ENCODE peak calls at places on chromosomes 7 and 10, in eight cellular contexts. H, I, F, N, G, U, Z and P are unnamed samples.

GRCh38 chr10:131799429-131799828 is 101.4 kb upstream of the PPP2R2D start:
- DNase-seq in H (no peak), I (no peak), F (no peak), N (no peak), G (no peak), U (no peak), Z (no peak), P (no peak)

GRCh38 chr7:113086431-113086888 is at the start of gene GPR85:
- DNase-seq in H (peak), I (peak), F (peak), N (peak), G (peak), U (peak), Z (peak), P (no peak)

GRCh38 chr10:123530166-123530870 is 135.8 kb upstream of the GPR26 start:
- DNase-seq in H (no peak), I (no peak), F (no peak), N (no peak), G (no peak), U (no peak), Z (no peak), P (no peak)

GRCh38 chr10:53111529-53111928 is 338.9 kb upstream of the MBL2 start:
- DNase-seq in H (no peak), I (no peak), F (no peak), N (no peak), G (no peak), U (no peak), Z (no peak), P (no peak)

GRCh38 chr10:5078781-5079180 is 15.4 kb upstream of the AKR1C3 start:
- DNase-seq in H (no peak), I (no peak), F (no peak), N (peak), G (no peak), U (no peak), Z (peak), P (no peak)

GRCh38 chr7:91287685-91288084 is 23.5 kb downstream of the FZD1 start:
- DNase-seq in H (peak), I (no peak), F (peak), N (peak), G (no peak), U (no peak), Z (peak), P (peak)

GRCh38 chr10:69749180-69750010 is 52.3 kb upstream of the COL13A1 start:
- DNase-seq in H (no peak), I (no peak), F (peak), N (peak), G (no peak), U (no peak), Z (no peak), P (no peak)

GRCh38 chr7:80153446-80153845 is 18.8 kb downstream of the GNAI1 start:
- DNase-seq in H (no peak), I (no peak), F (peak), N (peak), G (no peak), U (no peak), Z (no peak), P (no peak)

GRCh38 chr7:143514995-143515735 is 37.5 kb downstream of the TAS2R41 start:
- DNase-seq in H (no peak), I (no peak), F (no peak), N (no peak), G (no peak), U (no peak), Z (no peak), P (no peak)

GRCh38 chr7:131203291-131203976 is 124.2 kb upstream of the MKLN1 start:
- DNase-seq in H (no peak), I (no peak), F (no peak), N (no peak), G (no peak), U (no peak), Z (no peak), P (no peak)
- H3K27ac ChIP-seq in H (no peak), I (no peak), F (no peak), N (no peak), G (peak), U (no peak), Z (no peak), P (peak)

DNA sequence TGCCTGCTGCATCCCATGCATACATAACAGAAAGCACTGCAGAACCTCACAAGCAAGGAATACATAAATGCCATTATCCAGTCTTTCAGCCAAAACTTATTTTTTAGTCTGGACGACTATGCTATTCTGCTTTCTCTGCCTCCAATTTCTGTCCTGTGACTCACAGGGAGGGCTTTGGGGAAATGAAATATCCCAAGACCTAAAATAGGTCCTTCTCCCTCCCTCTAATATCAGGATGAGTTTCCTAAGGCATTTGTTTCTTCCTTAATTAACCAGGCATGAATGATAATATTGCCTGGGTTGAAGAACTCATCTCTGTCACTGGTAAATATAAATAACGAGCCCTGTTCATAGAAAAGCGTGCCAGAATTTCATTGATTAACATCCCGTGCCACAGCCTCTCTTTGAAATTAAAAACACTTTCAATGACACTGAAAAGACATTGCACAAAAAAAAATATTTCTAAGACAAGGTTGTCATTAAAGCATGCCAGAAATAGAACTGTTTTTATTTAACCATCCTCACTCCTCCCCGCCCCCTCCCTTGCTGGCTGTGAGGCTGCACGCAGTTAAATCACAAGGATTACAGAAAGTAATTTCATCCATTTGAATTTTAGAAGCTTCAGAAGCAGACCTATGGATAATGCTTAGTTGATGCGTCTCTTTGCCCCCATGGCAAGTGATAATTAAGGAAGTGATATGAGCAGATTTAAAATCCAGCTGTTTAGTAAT is 103.0 kb upstream of the ANKRD1 start:
- DNase-seq in H (no peak), I (no peak), F (no peak), N (no peak), G (no peak), U (no peak), Z (no peak), P (no peak)
- H3K27ac ChIP-seq in H (peak), I (no peak), F (no peak), N (no peak), G (peak), U (peak), Z (no peak), P (peak)

GRCh38 chr10:133327651-133328357 is 8.9 kb downstream of the CALY start:
- DNase-seq in H (no peak), I (no peak), F (peak), N (no peak), G (no peak), U (no peak), Z (no peak), P (no peak)
- H3K27ac ChIP-seq in H (no peak), I (no peak), F (no peak), N (no peak), G (no peak), U (no peak), Z (no peak), P (no peak)

GRCh38 chr7:87345166-87345927 is at the start of gene CROT:
- DNase-seq in H (peak), I (peak), F (peak), N (peak), G (peak), U (peak), Z (peak), P (peak)

GRCh38 chr7:87344446-87344845 is 1.0 kb upstream of the CROT start:
- DNase-seq in H (peak), I (no peak), F (no peak), N (no peak), G (no peak), U (no peak), Z (no peak), P (no peak)

GRCh38 chr7:87345962-87346371 is 503 bp downstream of the CROT start:
- DNase-seq in H (no peak), I (no peak), F (no peak), N (peak), G (no peak), U (peak), Z (peak), P (no peak)

GRCh38 chr7:87347207-87347606 is 1.7 kb downstream of the CROT start:
- DNase-seq in H (no peak), I (no peak), F (no peak), N (no peak), G (no peak), U (no peak), Z (no peak), P (no peak)

DNA sequence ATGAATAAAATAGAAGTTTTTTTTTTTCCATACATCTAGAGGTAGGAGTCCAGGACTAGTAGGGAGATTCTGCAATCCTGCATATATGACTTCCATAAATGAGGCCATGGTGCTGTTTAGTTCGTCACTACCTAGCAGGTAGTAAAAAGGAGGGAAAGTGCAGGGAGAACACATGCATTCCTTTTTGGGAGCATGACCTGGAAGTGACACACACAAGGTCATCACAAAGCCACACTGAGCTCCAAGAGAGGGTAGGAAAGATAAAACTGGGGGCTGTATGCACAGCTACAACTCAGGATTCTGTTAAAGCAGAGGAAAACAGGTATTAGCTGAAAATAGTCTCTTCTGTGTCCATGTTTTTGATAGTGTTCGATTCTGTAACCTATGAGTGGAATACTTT is 2.2 kb downstream of the CROT start:
- DNase-seq in H (no peak), I (no peak), F (no peak), N (no peak), G (no peak), U (no peak), Z (no peak), P (no peak)
- H3K27ac ChIP-seq in H (no peak), I (no peak), F (no peak), N (no peak), G (no peak), U (no peak), Z (no peak), P (no peak)

DNA sequence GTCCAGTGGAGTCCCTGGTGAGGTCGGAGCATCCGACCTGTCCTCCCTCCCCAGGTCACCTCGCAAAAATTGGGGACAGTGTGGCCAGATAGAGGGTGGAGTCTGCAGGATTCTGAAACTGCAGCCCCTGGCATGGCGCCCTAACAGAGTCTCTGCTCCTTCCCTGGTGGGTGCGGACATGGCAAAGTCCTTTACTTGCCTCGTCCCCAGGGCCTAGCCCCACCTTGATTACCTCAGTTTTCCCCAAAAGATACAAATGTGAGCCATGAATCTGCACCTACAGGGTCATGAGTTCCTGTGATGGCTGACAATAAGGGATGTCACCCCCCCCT is 47.7 kb downstream of the NPVF start:
- DNase-seq in H (no peak), I (no peak), F (no peak), N (no peak), G (no peak), U (no peak), Z (no peak), P (no peak)
- H3K27ac ChIP-seq in H (peak), I (peak), F (peak), N (no peak), G (peak), U (no peak), Z (no peak), P (peak)

DNA sequence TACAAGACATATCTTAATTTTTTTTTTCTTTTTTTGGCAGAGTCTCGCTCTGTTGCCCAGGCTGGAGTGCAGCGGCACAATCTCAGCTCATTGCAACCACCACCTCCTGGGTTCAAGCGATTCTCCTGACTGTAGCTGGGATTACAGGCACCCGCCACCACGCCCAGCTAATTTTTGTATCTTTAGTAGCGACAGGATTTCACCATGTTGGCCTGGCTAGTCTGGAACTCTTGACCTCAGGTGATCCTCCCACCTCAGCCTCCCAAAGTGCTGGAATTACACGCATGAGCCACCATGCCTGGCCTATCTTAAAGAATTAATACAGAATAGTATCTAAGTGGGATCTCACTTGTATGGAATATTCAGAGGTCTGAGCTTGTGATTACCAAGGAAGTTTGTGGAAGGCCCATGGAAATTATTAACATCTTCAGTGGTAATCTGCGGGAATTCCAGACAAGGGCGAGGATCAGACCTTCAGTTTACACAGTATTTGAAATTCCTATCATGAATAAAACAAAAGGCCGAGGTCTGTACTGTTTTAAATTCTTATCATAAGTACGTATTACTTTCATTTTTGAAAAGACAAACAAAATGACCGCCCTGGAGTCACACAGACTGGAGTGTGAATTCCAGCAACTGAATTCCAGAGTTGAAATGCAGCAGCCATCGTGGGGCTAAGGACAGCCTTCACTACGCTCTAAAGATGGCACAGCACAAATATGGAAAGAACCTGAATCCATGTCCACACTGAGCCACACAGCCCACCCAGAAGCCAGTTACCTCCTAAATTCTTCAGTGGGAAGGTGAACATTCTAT is 16.7 kb downstream of the GPRIN2 start:
- DNase-seq in H (no peak), I (no peak), F (peak), N (peak), G (no peak), U (peak), Z (no peak), P (peak)
- H3K27ac ChIP-seq in H (no peak), I (no peak), F (peak), N (peak), G (no peak), U (peak), Z (no peak), P (peak)

DNA sequence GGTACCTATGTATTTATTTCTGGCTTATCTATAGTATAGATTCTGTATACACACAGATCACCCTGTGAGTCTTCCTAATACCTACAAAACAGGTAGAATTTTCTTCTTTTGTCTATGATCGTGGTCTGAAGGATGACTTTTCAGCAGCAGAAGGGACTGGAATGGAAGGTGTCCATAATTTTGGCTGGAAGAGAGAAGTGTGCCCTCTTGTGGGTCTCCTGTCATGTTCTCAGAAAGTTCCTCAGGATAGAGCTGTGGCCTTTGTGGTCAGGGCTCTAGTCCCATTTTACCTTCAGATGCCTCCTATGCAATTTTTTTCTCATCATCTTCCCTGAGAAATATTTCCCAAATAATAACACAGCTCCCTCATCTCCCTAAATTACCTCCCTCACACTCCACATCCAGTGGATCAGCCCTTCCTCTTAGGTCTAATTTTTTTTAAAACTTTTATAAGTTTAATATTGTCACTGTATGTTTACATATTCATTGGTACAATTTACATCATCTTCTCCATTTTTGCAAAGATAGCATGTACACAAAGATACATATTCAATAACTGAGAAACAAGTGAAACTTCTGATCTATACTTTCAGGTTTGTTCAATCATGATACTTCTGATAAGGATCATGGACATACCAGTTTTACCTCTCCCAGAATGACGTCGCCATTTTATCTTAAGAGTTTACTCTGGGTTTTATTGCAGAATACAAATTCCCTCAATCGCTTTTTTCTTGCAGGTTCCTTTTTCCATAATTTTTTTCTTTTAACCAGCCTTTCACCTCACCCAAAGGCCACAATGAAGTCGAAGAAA is 112.7 kb downstream of the REEP3 start:
- DNase-seq in H (peak), I (no peak), F (peak), N (peak), G (no peak), U (no peak), Z (peak), P (no peak)
- H3K27ac ChIP-seq in H (peak), I (no peak), F (no peak), N (no peak), G (no peak), U (no peak), Z (no peak), P (no peak)

GRCh38 chr10:58023341-58024073 is 244.2 kb downstream of the IPMK start:
- DNase-seq in H (no peak), I (no peak), F (peak), N (peak), G (no peak), U (peak), Z (no peak), P (no peak)
- H3K27ac ChIP-seq in H (no peak), I (no peak), F (peak), N (peak), G (no peak), U (peak), Z (no peak), P (no peak)

DNA sequence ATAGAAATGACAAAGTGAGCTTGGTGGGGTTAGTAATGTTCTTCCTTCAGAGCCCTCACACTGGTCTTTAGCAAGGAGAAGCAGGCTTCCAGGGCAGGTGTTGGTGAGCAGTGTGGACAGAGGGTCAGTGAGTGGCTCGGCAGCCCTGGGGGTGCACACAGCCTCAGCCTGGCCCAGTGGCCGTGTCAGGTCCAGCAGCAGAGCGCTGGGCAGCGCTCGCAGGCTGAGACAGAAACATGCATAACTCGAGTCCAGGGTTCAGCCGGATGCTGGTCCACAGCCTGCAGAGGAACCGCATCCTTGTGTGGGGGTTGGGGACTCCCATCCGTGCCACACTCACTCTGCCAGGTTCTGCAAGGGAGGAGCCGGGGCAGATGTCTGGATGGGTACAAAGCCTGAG is 11.0 kb upstream of the ZNF853 start:
- DNase-seq in H (no peak), I (no peak), F (no peak), N (no peak), G (no peak), U (no peak), Z (no peak), P (no peak)
- H3K27ac ChIP-seq in H (no peak), I (no peak), F (no peak), N (no peak), G (no peak), U (no peak), Z (no peak), P (no peak)

GRCh38 chr7:120405652-120406051 is 132.7 kb downstream of the KCND2 start:
- DNase-seq in H (no peak), I (no peak), F (no peak), N (no peak), G (no peak), U (no peak), Z (no peak), P (no peak)
- H3K27ac ChIP-seq in H (no peak), I (no peak), F (no peak), N (no peak), G (no peak), U (no peak), Z (no peak), P (no peak)